ENCODE peak calls at places on chromosomes 7 and 10, in six cellular contexts. G is psoas muscle, O is left ventricle myocardium inferior, V is hepatocyte, D is fibroblast of the aortic adventitia, C is fibroblast of pulmonary artery. K is an unnamed sample.

GRCh38 chr7:76426246-76426645 is 1.5 kb downstream of the ZP3 start:
- DNase-seq in G (no peak), O (no peak), V (no peak), D (no peak), C (no peak), K (no peak)

GRCh38 chr7:150940446-150941102 is 37.5 kb downstream of the KCNH2 start:
- DNase-seq in G (no peak), O (no peak), V (no peak), D (no peak), C (no peak), K (no peak)

GRCh38 chr10:124512600-124512999 is 51.0 kb downstream of the LHPP start:
- DNase-seq in G (no peak), O (no peak), V (no peak), D (no peak), C (no peak), K (no peak)

GRCh38 chr10:103772096-103772845 is 83.1 kb downstream of the SH3PXD2A start:
- DNase-seq in G (peak), O (peak), V (peak), D (peak), C (peak), K (peak)

GRCh38 chr10:44234471-44234850 is 150.4 kb downstream of the CXCL12 start:
- DNase-seq in G (no peak), O (no peak), V (no peak), D (peak), C (peak), K (no peak)

GRCh38 chr10:111360260-111360925 is 283.6 kb downstream of the ADRA2A start:
- DNase-seq in G (peak), O (peak), V (peak), D (peak), C (peak), K (peak)

GRCh38 chr10:31707578-31708411 is 220.8 kb downstream of the ARHGAP12 start:
- DNase-seq in G (peak), O (peak), V (peak), D (peak), C (peak), K (peak)

GRCh38 chr10:124105594-124105993 is 12.2 kb upstream of the CHST15 start:
- DNase-seq in G (no peak), O (no peak), V (no peak), D (no peak), C (no peak), K (peak)

GRCh38 chr10:117699436-117700075 is 157.0 kb downstream of the EMX2 start:
- DNase-seq in G (no peak), O (no peak), V (no peak), D (no peak), C (no peak), K (no peak)

GRCh38 chr10:91901784-91902677 is 7.3 kb downstream of the FGFBP3 start:
- DNase-seq in G (no peak), O (no peak), V (peak), D (peak), C (peak), K (no peak)

GRCh38 chr7:100093925-100094486 is 5.2 kb downstream of the COPS6 start:
- DNase-seq in G (no peak), O (no peak), V (no peak), D (no peak), C (no peak), K (no peak)

GRCh38 chr10:88316292-88316861 is 266.7 kb downstream of the RNLS start:
- DNase-seq in G (no peak), O (no peak), V (no peak), D (no peak), C (no peak), K (no peak)

GRCh38 chr7:140036224-140036651 is 26.5 kb downstream of the PARP12 start:
- DNase-seq in G (no peak), O (no peak), V (no peak), D (no peak), C (no peak), K (no peak)

GRCh38 chr7:34133983-34134782 is 228.8 kb downstream of the BMPER start:
- DNase-seq in G (peak), O (peak), V (peak), D (peak), C (peak), K (peak)

GRCh38 chr10:132242103-132242840 is 55.5 kb downstream of the DPYSL4 start:
- DNase-seq in G (no peak), O (no peak), V (no peak), D (no peak), C (no peak), K (no peak)

GRCh38 chr7:70178787-70179186 is 580.5 kb downstream of the AUTS2 start:
- DNase-seq in G (no peak), O (no peak), V (peak), D (no peak), C (no peak), K (no peak)

GRCh38 chr10:3445688-3446087 is 273.1 kb upstream of the PITRM1 start:
- DNase-seq in G (no peak), O (no peak), V (no peak), D (no peak), C (no peak), K (no peak)

GRCh38 chr10:92125169-92125543 is 165.7 kb downstream of the CPEB3 start:
- DNase-seq in G (no peak), O (no peak), V (no peak), D (peak), C (peak), K (no peak)

GRCh38 chr10:72171175-72171630 is 44.6 kb upstream of the ANAPC16 start:
- DNase-seq in G (no peak), O (no peak), V (peak), D (peak), C (peak), K (no peak)

GRCh38 chr10:99395750-99396445 is 34.5 kb downstream of the GOT1 start:
- DNase-seq in G (no peak), O (no peak), V (peak), D (peak), C (peak), K (no peak)

GRCh38 chr10:12509016-12509793 is 159.9 kb downstream of the CAMK1D start:
- DNase-seq in G (no peak), O (no peak), V (no peak), D (no peak), C (no peak), K (no peak)

GRCh38 chr10:27485986-27486385 is 18.1 kb upstream of the RAB18 start:
- DNase-seq in G (no peak), O (no peak), V (no peak), D (no peak), C (no peak), K (no peak)

GRCh38 chr10:4131407-4132215 is 346.6 kb upstream of the KLF6 start:
- DNase-seq in G (no peak), O (no peak), V (peak), D (peak), C (peak), K (no peak)

GRCh38 chr7:103343758-103344452 is 662 bp downstream of the DNAJC2 start:
- DNase-seq in G (peak), O (no peak), V (peak), D (peak), C (peak), K (no peak)

GRCh38 chr10:19098803-19099202 is 50.2 kb downstream of the MALRD1 start:
- DNase-seq in G (no peak), O (no peak), V (no peak), D (no peak), C (no peak), K (no peak)

GRCh38 chr7:84022686-84023308 is 171.8 kb downstream of the SEMA3A start:
- DNase-seq in G (no peak), O (no peak), V (peak), D (no peak), C (no peak), K (no peak)

GRCh38 chr7:46979439-46979838 is 602.5 kb downstream of the TNS3 start:
- DNase-seq in G (no peak), O (no peak), V (no peak), D (no peak), C (no peak), K (no peak)

GRCh38 chr10:26335574-26336093 is 102.5 kb upstream of the APBB1IP start:
- DNase-seq in G (no peak), O (no peak), V (no peak), D (no peak), C (no peak), K (no peak)

GRCh38 chr10:23326541-23327307 is 17.9 kb downstream of the C10orf67 start:
- DNase-seq in G (no peak), O (no peak), V (no peak), D (no peak), C (no peak), K (no peak)

GRCh38 chr7:24340727-24341126 is 56.7 kb downstream of the NPY start:
- DNase-seq in G (no peak), O (no peak), V (no peak), D (no peak), C (no peak), K (no peak)

GRCh38 chr10:3222068-3222467 is 49.5 kb upstream of the PITRM1 start:
- DNase-seq in G (no peak), O (no peak), V (no peak), D (no peak), C (peak), K (no peak)

GRCh38 chr7:48976850-48977249 is 52.5 kb downstream of the CDC14C start:
- DNase-seq in G (no peak), O (no peak), V (no peak), D (no peak), C (no peak), K (no peak)

GRCh38 chr10:122845783-122846332 is at the start of gene CUZD1:
- DNase-seq in G (no peak), O (no peak), V (no peak), D (no peak), C (no peak), K (no peak)

GRCh38 chr10:16893664-16894063 is 76.4 kb upstream of the RSU1 start:
- DNase-seq in G (no peak), O (no peak), V (no peak), D (no peak), C (no peak), K (no peak)

GRCh38 chr7:54773472-54774399 is 14.7 kb upstream of the SEC61G start:
- DNase-seq in G (peak), O (peak), V (peak), D (peak), C (peak), K (peak)

GRCh38 chr10:78729366-78729765 is 339.4 kb upstream of the ZMIZ1 start:
- DNase-seq in G (no peak), O (no peak), V (no peak), D (no peak), C (no peak), K (no peak)

DNA sequence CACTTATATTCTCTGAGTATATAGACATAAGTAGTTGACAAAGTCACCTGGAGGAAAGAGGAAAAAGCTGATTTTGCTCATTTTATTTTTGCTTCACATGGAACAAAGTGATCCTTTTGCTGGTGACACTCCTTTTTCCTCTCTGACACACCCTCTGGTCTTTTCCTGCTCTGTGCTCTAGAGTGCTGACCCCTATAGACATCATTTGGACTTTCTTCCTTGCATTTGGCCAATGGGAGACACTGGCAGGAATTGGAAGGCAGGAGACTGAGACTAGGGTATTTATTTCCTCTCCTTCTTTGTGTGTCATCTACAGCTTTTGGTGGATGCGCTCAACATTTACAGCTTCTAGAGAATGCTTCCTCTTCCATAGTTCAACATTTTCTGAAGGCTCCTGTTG is 1078.1 kb downstream of the SORCS1 start:
- DNase-seq in G (no peak), O (no peak), V (no peak), D (no peak), C (no peak), K (no peak)
- TF ChIP-seq CTCF in G (no peak), O (no peak), V (no peak), D (no peak), C (no peak), K (no peak)

GRCh38 chr10:28678687-28679457 is 1.6 kb downstream of the BAMBI start:
- DNase-seq in G (no peak), O (no peak), V (no peak), D (peak), C (peak), K (no peak)

GRCh38 chr10:28677889-28678686 is 767 bp downstream of the BAMBI start:
- DNase-seq in G (peak), O (peak), V (peak), D (peak), C (peak), K (peak)

GRCh38 chr10:28681345-28681763 is 4.0 kb downstream of the BAMBI start:
- DNase-seq in G (no peak), O (no peak), V (no peak), D (no peak), C (no peak), K (no peak)

GRCh38 chr10:28681928-28682750 is 4.8 kb downstream of the BAMBI start:
- DNase-seq in G (no peak), O (no peak), V (no peak), D (no peak), C (no peak), K (no peak)

DNA sequence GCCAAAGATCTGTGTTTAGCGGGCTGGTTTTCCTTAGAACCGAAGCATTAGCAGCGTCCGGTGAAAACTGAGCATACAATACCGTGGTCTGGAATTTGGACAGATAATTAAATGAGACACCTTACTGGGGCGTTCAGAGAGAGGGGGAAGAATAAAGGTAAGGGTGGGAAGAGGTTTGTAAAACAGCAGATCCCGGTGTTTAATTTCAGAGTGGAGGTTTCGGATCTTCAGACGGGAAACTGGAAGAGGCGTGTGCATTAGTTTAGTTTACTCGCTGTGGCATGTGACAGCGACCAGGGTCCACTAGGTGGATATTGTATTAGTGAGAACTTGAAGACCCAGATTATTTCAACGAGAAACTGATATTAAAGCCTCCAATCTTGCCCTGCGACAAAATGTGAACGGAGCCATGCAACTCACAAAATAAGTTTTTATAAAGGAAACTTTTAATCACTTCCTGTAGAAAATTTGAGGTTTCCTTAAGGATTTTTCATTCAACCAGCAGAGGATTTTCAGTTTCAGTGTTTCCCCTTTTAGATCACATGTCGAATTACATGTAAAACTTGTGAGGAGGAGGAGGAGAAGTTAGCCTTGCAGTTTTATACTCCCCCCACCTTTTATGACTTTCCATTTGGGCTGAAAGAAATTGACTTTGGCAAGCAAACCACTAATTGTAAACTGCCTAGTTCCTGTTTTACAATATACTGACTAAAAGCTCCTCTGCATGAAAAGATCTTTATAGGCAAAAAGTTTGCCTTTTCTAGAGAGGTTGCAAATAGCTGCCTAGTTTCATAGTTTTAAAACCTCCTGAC is 2.8 kb downstream of the BAMBI start:
- DNase-seq in G (no peak), O (no peak), V (peak), D (peak), C (peak), K (no peak)
- TF ChIP-seq CTCF in G (peak), O (peak), V (peak), D (peak), C (peak), K (no peak)

GRCh38 chr10:113316506-113316905 is 236.3 kb upstream of the HABP2 start:
- DNase-seq in G (no peak), O (no peak), V (no peak), D (no peak), C (no peak), K (no peak)
- TF ChIP-seq CTCF in G (no peak), O (no peak), V (no peak), D (no peak), C (no peak), K (no peak)

GRCh38 chr10:85490431-85490830 is 876.2 kb downstream of the GRID1 start:
- DNase-seq in G (no peak), O (no peak), V (no peak), D (no peak), C (no peak), K (no peak)
- TF ChIP-seq CTCF in G (no peak), O (no peak), V (no peak), D (no peak), C (no peak), K (no peak)

GRCh38 chr7:522938-523289 is 3.3 kb upstream of the PDGFA start:
- DNase-seq in G (no peak), O (no peak), V (no peak), D (no peak), C (no peak), K (no peak)

GRCh38 chr7:521221-522070 is 1.8 kb upstream of the PDGFA start:
- DNase-seq in G (peak), O (peak), V (peak), D (peak), C (peak), K (peak)

GRCh38 chr7:523436-524336 is 4.0 kb upstream of the PDGFA start:
- DNase-seq in G (no peak), O (no peak), V (no peak), D (no peak), C (no peak), K (no peak)

GRCh38 chr7:520503-521161 is 986 bp upstream of the PDGFA start:
- DNase-seq in G (no peak), O (no peak), V (peak), D (no peak), C (peak), K (peak)

GRCh38 chr7:522071-522937 is 2.7 kb upstream of the PDGFA start:
- DNase-seq in G (no peak), O (peak), V (peak), D (peak), C (peak), K (peak)
- TF ChIP-seq CTCF in G (no peak), O (no peak), V (peak), D (no peak), C (no peak), K (no peak)

DNA sequence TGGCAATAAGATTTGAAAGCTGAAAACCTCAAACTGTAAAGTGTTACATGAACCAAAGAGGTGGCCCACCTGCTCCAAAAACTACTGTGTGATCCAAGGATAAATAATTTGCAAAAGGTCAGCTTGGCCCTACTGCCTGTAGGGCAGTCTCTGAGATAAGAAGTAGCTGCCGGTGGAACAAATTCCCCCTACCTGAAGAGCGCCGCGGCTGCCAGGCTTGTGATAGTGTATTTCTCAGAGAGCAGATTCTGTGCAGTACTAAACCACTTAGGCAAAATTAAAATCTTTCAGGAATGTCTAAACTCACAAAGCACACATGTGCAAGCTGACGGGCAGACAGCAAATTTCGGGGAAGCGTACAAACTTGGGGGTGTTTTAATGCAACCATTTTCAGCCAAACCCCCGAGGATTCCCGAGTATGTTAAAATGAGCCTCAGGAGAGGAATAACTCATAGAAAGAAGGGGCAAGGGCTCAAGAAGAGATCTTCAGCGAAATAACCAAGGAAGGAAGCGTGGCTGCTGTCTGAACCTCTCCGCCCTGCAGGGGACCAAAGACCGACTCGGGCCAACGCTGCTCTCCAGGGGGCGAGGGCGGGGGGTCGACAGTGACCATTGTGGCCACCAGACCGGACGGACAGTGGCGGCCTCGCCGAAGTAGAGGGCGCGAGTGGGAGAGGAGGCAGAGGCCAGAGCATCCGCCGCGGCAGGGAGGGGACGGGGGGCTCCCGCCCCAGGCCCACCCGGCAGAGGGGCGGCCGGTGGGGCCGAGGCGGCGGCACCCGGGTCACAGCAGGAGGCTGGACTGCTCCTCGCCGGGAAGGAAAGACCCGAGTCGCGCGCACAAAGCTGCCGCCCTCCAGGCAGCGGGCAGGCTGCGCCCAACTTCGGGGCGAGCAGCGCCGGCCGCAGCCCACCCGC is 874 bp downstream of the HYCC1 start:
- DNase-seq in G (peak), O (peak), V (peak), D (peak), C (no peak), K (peak)
- TF ChIP-seq CTCF in G (no peak), O (peak), V (peak), D (peak), C (no peak), K (no peak)

GRCh38 chr7:45863715-45864114 is 9.2 kb downstream of the CCDC201 start:
- DNase-seq in G (no peak), O (no peak), V (no peak), D (no peak), C (no peak), K (no peak)
- TF ChIP-seq CTCF in G (no peak), O (no peak), V (peak), D (peak), C (peak), K (no peak)

GRCh38 chr10:7084255-7085005 is 326.4 kb downstream of the SFMBT2 start:
- DNase-seq in G (no peak), O (no peak), V (no peak), D (no peak), C (no peak), K (no peak)

GRCh38 chr10:7085147-7085912 is 325.5 kb downstream of the SFMBT2 start:
- DNase-seq in G (no peak), O (no peak), V (no peak), D (no peak), C (no peak), K (no peak)

GRCh38 chr10:7090529-7090928 is 320.3 kb downstream of the SFMBT2 start:
- DNase-seq in G (no peak), O (no peak), V (no peak), D (peak), C (no peak), K (no peak)

GRCh38 chr10:7082967-7083366 is 327.9 kb downstream of the SFMBT2 start:
- DNase-seq in G (no peak), O (no peak), V (no peak), D (peak), C (no peak), K (no peak)

GRCh38 chr10:7085913-7086589 is 324.8 kb downstream of the SFMBT2 start:
- DNase-seq in G (no peak), O (no peak), V (peak), D (peak), C (peak), K (no peak)
- TF ChIP-seq CTCF in G (peak), O (peak), V (no peak), D (no peak), C (peak), K (no peak)

GRCh38 chr7:90244909-90245841 is at the start of gene CFAP69:
- DNase-seq in G (peak), O (peak), V (peak), D (peak), C (peak), K (peak)
- TF ChIP-seq CTCF in G (peak), O (peak), V (no peak), D (peak), C (peak), K (peak)